ENCODE peak calls at places on chromosome 12, in four cellular contexts. Q, O, A and D are unnamed samples.

GRCh38 chr12:20006856-20007255 is 361.5 kb upstream of the PDE3A start:
- DNase-seq in Q (no peak), O (no peak), A (no peak), D (no peak)

GRCh38 chr12:119956047-119956446 is 33.0 kb upstream of the BICDL1 start:
- DNase-seq in Q (peak; percentile 11), O (peak; percentile 17), A (no peak), D (no peak)

GRCh38 chr12:18683603-18684002 is 54.2 kb downstream of the PLCZ1 start:
- DNase-seq in Q (peak; percentile 44), O (no peak), A (no peak), D (no peak)

GRCh38 chr12:1473418-1473817 is 121.0 kb downstream of the FBXL14 start:
- DNase-seq in Q (no peak), O (no peak), A (no peak), D (no peak)

GRCh38 chr12:108801736-108802665 is 55.4 kb downstream of the SSH1 start:
- DNase-seq in Q (no peak), O (no peak), A (no peak), D (no peak)

GRCh38 chr12:43104524-43104923 is 447.5 kb downstream of the ADAMTS20 start:
- DNase-seq in Q (no peak), O (no peak), A (no peak), D (no peak)

GRCh38 chr12:18684430-18684829 is 53.4 kb downstream of the PLCZ1 start:
- DNase-seq in Q (no peak), O (no peak), A (no peak), D (no peak)

GRCh38 chr12:68870443-68870842 is 62.5 kb downstream of the MDM2 start:
- DNase-seq in Q (no peak), O (no peak), A (no peak), D (no peak)

GRCh38 chr12:4979737-4980136 is 63.9 kb upstream of the KCNA5 start:
- DNase-seq in Q (no peak), O (no peak), A (peak; percentile 39), D (no peak)

GRCh38 chr12:118127867-118128266 is 8.1 kb upstream of the PEBP1 start:
- DNase-seq in Q (no peak), O (no peak), A (no peak), D (no peak)

GRCh38 chr12:48980953-48981756 is 3.0 kb downstream of the WNT1 start:
- DNase-seq in Q (no peak), O (no peak), A (no peak), D (peak; percentile 80)

GRCh38 chr12:51687142-51687935 is 96.3 kb downstream of the SCN8A start:
- DNase-seq in Q (no peak), O (no peak), A (no peak), D (no peak)

GRCh38 chr12:8154526-8154925 is 2.3 kb upstream of the ZNF705A start:
- DNase-seq in Q (no peak), O (no peak), A (no peak), D (no peak)

GRCh38 chr12:48686037-48686595 is 4.1 kb upstream of the KANSL2 start:
- DNase-seq in Q (no peak), O (no peak), A (no peak), D (no peak)

GRCh38 chr12:122422769-122423257 is 344 bp upstream of the CLIP1 start:
- DNase-seq in Q (peak; percentile 73), O (peak; percentile 49), A (no peak), D (no peak)

GRCh38 chr12:123097521-123098084 is 53.3 kb downstream of the PITPNM2 start:
- DNase-seq in Q (no peak), O (no peak), A (no peak), D (no peak)

GRCh38 chr12:49869816-49870500 is 27.1 kb upstream of the BCDIN3D start:
- DNase-seq in Q (no peak), O (no peak), A (no peak), D (no peak)

GRCh38 chr12:105278043-105278697 is 42.2 kb upstream of the APPL2 start:
- DNase-seq in Q (peak; percentile 7), O (peak; percentile 50), A (no peak), D (peak; percentile 11)

GRCh38 chr12:89574736-89575208 is 48.9 kb upstream of the POC1B start:
- DNase-seq in Q (peak; percentile 89), O (peak; percentile 2), A (no peak), D (no peak)

GRCh38 chr12:132398386-132398991 is 69.1 kb upstream of the GALNT9 start:
- DNase-seq in Q (no peak), O (no peak), A (no peak), D (no peak)

DNA sequence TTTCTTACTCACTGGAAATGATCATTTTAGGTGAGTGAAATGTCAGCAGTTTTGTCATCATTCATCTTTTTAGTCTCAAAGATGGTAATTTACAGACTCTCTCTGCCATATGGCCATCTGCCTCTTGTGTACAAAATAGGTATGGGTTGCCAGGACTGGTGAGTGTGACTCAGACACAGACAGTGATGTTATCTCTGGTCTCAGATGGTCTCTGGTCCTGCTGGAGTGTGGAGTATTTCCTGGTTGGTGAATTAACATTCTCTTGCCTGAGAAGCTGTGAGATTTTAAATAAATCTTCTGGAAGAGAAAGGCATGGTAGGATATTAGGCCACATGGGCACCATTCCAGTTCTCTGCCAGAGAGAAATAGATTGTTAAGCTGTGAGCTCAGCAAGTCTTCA is 207.0 kb downstream of the ATP23 start:
- DNase-seq in Q (peak; percentile 11), O (no peak), A (no peak), D (peak; percentile 15)
- TF ChIP-seq MAX in Q (no peak), O (no peak), A (no peak), D (no peak)

DNA sequence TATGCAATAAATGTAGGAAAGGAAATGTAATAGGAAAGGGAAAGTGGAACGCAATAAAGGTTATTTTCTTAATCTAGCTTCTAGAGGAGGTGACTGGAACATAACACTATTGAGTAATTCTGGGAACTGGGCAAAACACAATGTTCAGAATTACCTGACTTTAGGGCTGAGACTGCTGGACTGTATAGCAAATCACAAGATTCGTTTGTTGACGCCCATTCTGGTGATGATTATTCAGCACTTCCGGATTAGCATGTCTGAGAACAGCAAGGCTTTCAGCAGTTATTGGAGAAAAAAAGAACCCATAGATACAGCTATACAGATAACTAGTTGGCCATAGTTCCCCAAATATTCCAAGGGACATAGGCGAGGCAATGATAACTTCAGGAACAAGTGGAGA is 2.3 kb upstream of the KLRD1 start:
- DNase-seq in Q (no peak), O (no peak), A (no peak), D (no peak)
- TF ChIP-seq MXI1 in Q (no peak), O (no peak), A (no peak), D (no peak)

GRCh38 chr12:86044396-86044795 is 170.3 kb downstream of the NTS start:
- DNase-seq in Q (no peak), O (no peak), A (no peak), D (no peak)

GRCh38 chr12:86052921-86053320 is 178.8 kb downstream of the NTS start:
- DNase-seq in Q (no peak), O (no peak), A (no peak), D (no peak)

DNA sequence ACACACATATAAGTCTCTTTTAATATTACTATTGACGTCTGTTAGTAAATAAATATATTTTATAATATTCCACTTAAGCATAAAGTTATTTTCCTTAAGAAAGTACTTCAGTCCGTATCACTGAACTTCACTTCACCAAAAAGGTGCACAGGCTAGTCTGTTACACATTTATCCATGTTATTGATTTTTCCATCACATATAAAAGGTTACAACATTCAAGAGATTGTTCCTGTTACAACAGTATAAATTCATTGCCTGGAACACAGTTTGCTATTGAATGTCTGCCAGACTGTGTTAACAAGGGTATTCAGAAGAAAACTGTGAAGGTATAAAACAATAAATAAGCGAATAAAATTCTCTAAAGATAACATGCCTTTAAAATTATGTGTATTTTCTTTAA is 175.9 kb downstream of the NTS start:
- DNase-seq in Q (no peak), O (no peak), A (no peak), D (no peak)
- TF ChIP-seq MAX in Q (no peak), O (no peak), A (no peak), D (no peak)

GRCh38 chr12:75996907-75997447 is 34.6 kb downstream of the PHLDA1 start:
- DNase-seq in Q (no peak), O (no peak), A (no peak), D (no peak)
- TF ChIP-seq MXI1 in Q (no peak), O (no peak), A (no peak), D (no peak)

GRCh38 chr12:113048716-113049127 is 7.8 kb upstream of the DTX1 start:
- DNase-seq in Q (peak; percentile 74), O (peak; percentile 40), A (no peak), D (peak; percentile 81)
- TF ChIP-seq MAX in Q (no peak), O (no peak), A (no peak), D (no peak)